ENCODE peak calls at places on chromosomes 5 and 9, in nine cellular contexts. S is A549, Q is cardiac fibroblast, I is aorta, T is AG04449, A is psoas muscle, C is Panc1, H is kidney epithelial cell, E is GM12865. F is an unnamed sample.

GRCh38 chr9:129140397-129141065 is 29.3 kb downstream of the PTPA start:
- DNase-seq in A (peak; percentile 69), T (no peak), E (peak; percentile 51), Q (no peak), I (no peak), C (no peak), H (no peak), S (no peak), F (no peak)

GRCh38 chr5:115033861-115034260 is 135.8 kb downstream of the TRIM36 start:
- DNase-seq in T (no peak), S (no peak), C (no peak), A (no peak), I (no peak), E (peak; percentile 62), H (no peak), Q (no peak), F (peak; percentile 30)

GRCh38 chr5:10049825-10050455 is 199.7 kb downstream of the ATPSCKMT start:
- DNase-seq in H (no peak), S (no peak), E (no peak), I (no peak), Q (no peak), T (peak; percentile 58), C (no peak), A (no peak), F (no peak)

GRCh38 chr5:180636403-180637075 is 12.9 kb downstream of the FLT4 start:
- DNase-seq in H (peak; percentile 26), E (no peak), Q (peak; percentile 15), I (peak; percentile 43), A (peak; percentile 33), T (no peak), S (no peak), C (no peak), F (no peak)

GRCh38 chr9:5953743-5954707 is 61.4 kb downstream of the RANBP6 start:
- DNase-seq in C (no peak), Q (no peak), H (no peak), T (no peak), E (no peak), I (no peak), S (no peak), A (no peak), F (no peak)

GRCh38 chr5:79829260-79829659 is 139.6 kb downstream of the CMYA5 start:
- DNase-seq in C (no peak), H (no peak), T (no peak), Q (no peak), E (peak; percentile 41), A (no peak), I (no peak), S (peak; percentile 17), F (peak; percentile 41)

GRCh38 chr5:92313385-92313784 is 930.3 kb upstream of the ARRDC3 start:
- DNase-seq in S (no peak), T (no peak), I (no peak), H (no peak), C (no peak), A (no peak), Q (no peak), E (no peak), F (no peak)

GRCh38 chr5:79020861-79021561 is 35.9 kb upstream of the ARSB start:
- DNase-seq in A (peak; percentile 59), T (peak; percentile 41), Q (peak; percentile 84), E (peak; percentile 78), S (peak; percentile 28), I (no peak), C (peak; percentile 42), H (no peak), F (peak; percentile 12)

GRCh38 chr5:14108170-14108996 is 34.8 kb upstream of the TRIO start:
- DNase-seq in C (peak; percentile 88), Q (peak; percentile 96), E (peak; percentile 91), H (peak; percentile 34), T (no peak), S (peak; percentile 74), I (peak; percentile 77), A (peak; percentile 62), F (peak; percentile 54)

GRCh38 chr5:124697912-124698690 is 48.3 kb downstream of the ZNF608 start:
- DNase-seq in A (no peak), E (no peak), C (no peak), S (no peak), Q (no peak), I (no peak), H (no peak), T (no peak), F (no peak)

GRCh38 chr5:65186646-65187227 is 295.0 kb downstream of the ADAMTS6 start:
- DNase-seq in E (no peak), Q (peak; percentile 84), T (no peak), A (no peak), H (no peak), I (no peak), S (no peak), C (no peak), F (no peak)

GRCh38 chr9:75930766-75931311 is 40.4 kb downstream of the PCSK5 start:
- DNase-seq in I (no peak), H (no peak), T (no peak), A (no peak), E (no peak), Q (no peak), C (no peak), S (no peak), F (no peak)
- H3K4me3 ChIP-seq in I (no peak overlapping the region), H (no peak overlapping the region), T (no peak overlapping the region), A (no peak overlapping the region), E (no peak overlapping the region), Q (no peak overlapping the region), C (no peak overlapping the region), S (no peak overlapping the region), F (no peak overlapping the region)

DNA sequence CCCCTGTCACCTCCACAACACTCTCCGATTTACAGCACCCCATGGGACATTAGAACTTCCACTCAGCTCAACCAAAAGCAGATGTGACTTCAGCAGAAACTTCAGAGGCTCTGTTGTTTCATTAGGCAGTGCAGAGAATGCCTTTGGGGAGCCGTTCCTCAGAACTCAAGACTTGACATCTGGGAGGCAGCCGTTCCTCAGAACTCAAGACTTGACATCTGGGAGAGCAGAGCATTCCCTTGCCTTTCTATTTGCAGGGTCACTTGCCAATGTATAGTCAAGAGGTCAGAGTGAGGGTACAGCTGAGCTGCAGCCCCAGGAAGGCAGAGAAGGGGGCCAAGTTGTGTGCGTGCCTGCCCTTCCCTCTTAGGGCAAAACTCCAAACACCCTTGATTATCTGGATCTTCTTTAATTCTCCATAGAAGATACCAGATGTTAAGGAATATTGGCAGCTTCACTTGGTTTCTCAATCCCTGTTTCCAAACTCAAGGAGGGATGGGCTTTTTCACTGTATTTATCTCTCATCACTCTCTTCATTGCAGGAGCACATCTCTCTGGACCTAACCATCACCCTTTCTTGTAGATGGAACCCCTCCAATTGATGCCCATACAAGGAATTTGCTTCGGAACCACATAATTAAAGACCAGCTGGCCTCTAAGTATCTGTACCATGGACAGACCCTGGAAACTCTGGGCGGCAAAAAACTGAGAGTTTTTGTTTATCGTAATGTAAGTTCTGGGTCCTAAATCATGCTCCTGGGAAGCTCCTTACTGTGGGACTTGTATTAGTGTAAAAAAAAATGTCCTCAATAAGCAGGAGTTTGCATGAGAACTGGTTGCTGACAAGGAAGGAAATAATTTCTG is 25.6 kb downstream of the TGFBI start:
- DNase-seq in A (no peak), T (no peak), E (no peak), Q (no peak), I (peak; percentile 44), H (no peak), S (no peak), C (no peak), F (no peak)
- H3K4me3 ChIP-seq in A (no peak overlapping the region), T (no peak overlapping the region), E (no peak overlapping the region), Q (no peak overlapping the region), I (no peak overlapping the region), H (no peak overlapping the region), S (peak overlapping the region; percentile 17), C (no peak overlapping the region), F (no peak overlapping the region)

GRCh38 chr5:149611327-149611726 is 30.0 kb downstream of the ARHGEF37 start:
- DNase-seq in I (no peak), H (no peak), A (peak; percentile 67), S (no peak), T (no peak), Q (peak; percentile 65), E (no peak), C (no peak), F (no peak)

GRCh38 chr5:149610583-149611250 is 29.4 kb downstream of the ARHGEF37 start:
- DNase-seq in T (no peak), S (no peak), H (no peak), E (no peak), C (no peak), Q (no peak), A (no peak), I (no peak), F (no peak)

GRCh38 chr5:149616727-149617284 is 35.5 kb downstream of the ARHGEF37 start:
- DNase-seq in C (no peak), T (no peak), E (peak; percentile 84), Q (no peak), I (no peak), S (no peak), A (no peak), H (no peak), F (peak; percentile 25)

GRCh38 chr5:149615976-149616375 is 34.7 kb downstream of the ARHGEF37 start:
- DNase-seq in C (no peak), I (no peak), H (no peak), E (no peak), A (peak; percentile 54), S (no peak), T (no peak), Q (no peak), F (no peak)

DNA sequence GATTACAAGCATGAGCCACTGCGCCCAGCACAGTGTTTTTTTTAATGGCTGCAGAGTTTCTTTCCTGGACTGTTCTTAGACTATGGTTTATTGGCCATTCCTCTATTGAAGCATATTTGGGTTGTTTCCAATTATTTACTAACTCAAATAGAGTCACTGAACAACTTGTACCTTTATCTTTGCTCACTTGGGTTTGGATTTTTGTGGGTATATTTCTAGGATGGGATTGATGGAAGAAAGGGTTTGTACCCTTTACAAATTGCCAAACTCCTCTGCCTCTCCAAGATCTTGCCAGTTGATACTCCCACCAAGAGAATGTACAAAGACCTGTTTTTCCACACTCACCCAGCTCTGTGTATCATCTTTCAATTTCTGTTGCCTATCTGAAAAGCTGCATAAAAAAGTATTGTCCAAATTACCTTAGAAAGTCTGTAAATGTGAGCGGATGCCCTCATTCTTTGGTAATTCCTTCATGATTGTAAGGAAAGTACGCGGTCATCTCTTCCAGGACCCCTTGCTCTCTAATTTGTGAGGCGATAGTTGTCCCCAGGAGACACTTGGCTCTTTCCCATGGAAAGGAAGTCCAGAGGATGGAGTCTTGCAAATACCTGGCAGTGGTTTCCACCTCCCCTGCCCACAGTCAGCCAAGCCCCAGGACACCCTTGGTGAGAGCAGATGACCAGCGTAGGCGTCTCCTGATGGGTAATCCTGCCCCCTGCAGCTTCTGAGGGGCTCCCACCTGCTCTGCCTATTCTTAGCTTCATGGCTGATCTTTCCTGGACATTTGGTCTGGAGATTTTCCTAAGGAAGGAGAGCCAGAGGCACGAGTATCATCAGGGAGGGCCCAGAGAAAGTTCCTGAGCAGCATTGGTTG is 33.0 kb downstream of the ARHGEF37 start:
- DNase-seq in E (no peak), S (no peak), C (no peak), I (no peak), T (no peak), H (no peak), A (no peak), Q (no peak), F (no peak)
- H3K4me3 ChIP-seq in E (no peak overlapping the region), S (no peak overlapping the region), C (no peak overlapping the region), I (no peak overlapping the region), T (no peak overlapping the region), H (no peak overlapping the region), A (no peak overlapping the region), Q (no peak overlapping the region), F (no peak overlapping the region)

DNA sequence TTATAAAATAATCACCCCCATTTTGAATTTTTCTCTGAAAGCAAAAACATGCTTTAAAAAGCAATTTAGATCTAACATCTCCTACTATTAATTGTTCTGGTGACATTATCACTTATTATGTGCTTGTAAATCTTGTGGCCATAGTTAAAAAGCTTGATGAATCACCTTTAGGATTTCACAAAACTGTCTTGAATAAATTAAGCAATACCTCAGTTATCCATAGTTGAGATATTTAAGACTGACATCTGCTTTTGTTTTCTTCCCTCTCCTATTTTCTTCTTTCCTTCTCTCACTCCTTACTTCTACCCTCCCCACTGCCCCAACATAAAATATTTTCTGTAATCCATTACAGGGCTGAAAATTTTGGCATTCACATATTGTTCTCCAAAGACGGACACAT is 84.8 kb downstream of the SLC1A3 start:
- DNase-seq in T (no peak), C (no peak), S (no peak), Q (peak; percentile 43), A (no peak), I (no peak), E (no peak), H (no peak), F (no peak)
- H3K4me3 ChIP-seq in T (no peak overlapping the region), C (no peak overlapping the region), S (no peak overlapping the region), Q (no peak overlapping the region), A (no peak overlapping the region), I (no peak overlapping the region), E (no peak overlapping the region), H (no peak overlapping the region), F (no peak overlapping the region)